ENCODE peak calls at places on chromosome 4, in four cellular contexts. E is WTC11, P is heart right ventricle, A is fibroblast of villous mesenchyme. H is an unnamed sample.

GRCh38 chr4:112327950-112328349 is 30.8 kb downstream of the ALPK1 start:
- DNase-seq in E (no peak), P (no peak), A (peak; percentile 71), H (no peak)

GRCh38 chr4:1196421-1197183 is 24.2 kb upstream of the SPON2 start:
- DNase-seq in E (no peak), P (no peak), A (no peak), H (no peak)

GRCh38 chr4:122091836-122092235 is 60.3 kb upstream of the BLTP1 start:
- DNase-seq in E (no peak), P (no peak), A (no peak), H (no peak)

GRCh38 chr4:133186210-133186609 is 37.1 kb downstream of the PCDH10 start:
- DNase-seq in E (no peak), P (no peak), A (no peak), H (no peak)

GRCh38 chr4:120266602-120267001 is 200.0 kb upstream of the MAD2L1 start:
- DNase-seq in E (no peak), P (no peak), A (no peak), H (no peak)

GRCh38 chr4:89110541-89110985 is 770 bp upstream of the TIGD2 start:
- DNase-seq in E (peak; percentile 39), P (no peak), A (no peak), H (no peak)

GRCh38 chr4:76738081-76738931 is 159.6 kb downstream of the SOWAHB start:
- DNase-seq in E (no peak), P (peak; percentile 31), A (peak; percentile 93), H (peak; percentile 59)

GRCh38 chr4:16914208-16914607 is 15.8 kb upstream of the LDB2 start:
- DNase-seq in E (peak; percentile 45), P (no peak), A (no peak), H (no peak)

GRCh38 chr4:87077834-87078585 is 142.4 kb downstream of the KLHL8 start:
- DNase-seq in E (no peak), P (no peak), A (no peak), H (no peak)

GRCh38 chr4:78121338-78121904 is 64.3 kb downstream of the FRAS1 start:
- DNase-seq in E (no peak), P (peak; percentile 48), A (no peak), H (peak; percentile 77)

GRCh38 chr4:112282860-112283667 is 2.6 kb downstream of the TIFA start:
- DNase-seq in E (no peak), P (no peak), A (no peak), H (no peak)

GRCh38 chr4:87575983-87576382 is 32.3 kb upstream of the DSPP start:
- DNase-seq in E (no peak), P (no peak), A (no peak), H (no peak)

GRCh38 chr4:63020661-63021060 is 1388.6 kb downstream of the TECRL start:
- DNase-seq in E (no peak), P (no peak), A (no peak), H (no peak)

GRCh38 chr4:63017300-63017699 is 1392.0 kb downstream of the TECRL start:
- DNase-seq in E (no peak), P (no peak), A (no peak), H (no peak)
- TF ChIP-seq CTCF in E (no peak), P (no peak), A (no peak), H (no peak)

GRCh38 chr4:151489462-151490203 is 80.7 kb downstream of the FHIP1A start:
- DNase-seq in E (peak; percentile 72), P (no peak), A (no peak), H (no peak)
- TF ChIP-seq CTCF in E (no peak), P (no peak), A (no peak), H (no peak)

DNA sequence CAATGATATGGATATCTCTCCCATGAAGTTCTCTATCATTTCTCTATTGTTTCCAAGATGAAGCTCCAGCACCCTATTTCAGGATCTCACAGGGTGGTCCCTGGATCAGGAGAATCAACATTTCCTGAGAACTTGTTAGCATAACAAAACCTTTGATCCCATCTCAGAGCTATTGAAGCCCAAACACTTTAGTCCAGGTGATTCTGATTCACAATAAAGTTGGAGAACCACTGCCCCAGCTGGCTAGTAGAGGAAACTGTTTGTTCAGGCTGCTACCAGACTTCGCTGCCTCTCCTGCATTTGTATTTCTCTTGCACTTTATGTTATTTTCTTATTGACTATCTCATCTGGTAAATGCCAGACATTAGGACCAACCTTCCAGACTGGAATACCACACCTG is 65.4 kb downstream of the CEP44 start:
- DNase-seq in E (no peak), P (no peak), A (no peak), H (no peak)
- TF ChIP-seq CTCF in E (no peak), P (no peak), A (no peak), H (no peak)

DNA sequence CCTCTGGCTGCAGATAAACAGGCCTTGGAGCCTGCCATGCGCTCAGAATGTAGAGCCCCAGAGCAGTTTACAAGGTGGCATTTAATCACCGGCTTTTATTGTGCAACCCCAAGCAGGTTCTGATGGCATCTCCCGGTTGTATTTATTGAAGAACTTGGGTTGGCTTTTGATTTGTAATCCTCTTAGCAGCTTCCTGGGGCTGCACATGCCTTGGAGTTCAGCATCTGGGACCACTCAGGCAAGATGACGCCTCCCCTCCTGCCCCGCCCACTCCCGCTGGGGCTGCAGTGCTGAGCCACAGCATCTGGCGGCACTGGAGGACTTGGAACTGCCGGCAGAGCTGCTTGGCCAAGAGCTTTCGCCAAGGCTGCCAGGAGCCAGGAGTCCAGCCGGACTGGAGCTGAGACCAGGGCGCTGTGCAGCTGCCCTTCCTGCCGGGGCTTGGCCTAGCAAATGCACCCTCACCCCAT is 5.3 kb downstream of the HTRA3 start:
- DNase-seq in E (no peak), P (peak; percentile 87), A (peak; percentile 98), H (peak; percentile 86)
- TF ChIP-seq CTCF in E (no peak), P (no peak), A (peak; percentile 57), H (peak; percentile 59)

GRCh38 chr4:52665592-52665991 is 6.5 kb upstream of the USP46 start:
- DNase-seq in E (no peak), P (no peak), A (peak; percentile 28), H (no peak)
- TF ChIP-seq CTCF in E (no peak), P (no peak), A (peak; percentile 40), H (peak; percentile 22)

DNA sequence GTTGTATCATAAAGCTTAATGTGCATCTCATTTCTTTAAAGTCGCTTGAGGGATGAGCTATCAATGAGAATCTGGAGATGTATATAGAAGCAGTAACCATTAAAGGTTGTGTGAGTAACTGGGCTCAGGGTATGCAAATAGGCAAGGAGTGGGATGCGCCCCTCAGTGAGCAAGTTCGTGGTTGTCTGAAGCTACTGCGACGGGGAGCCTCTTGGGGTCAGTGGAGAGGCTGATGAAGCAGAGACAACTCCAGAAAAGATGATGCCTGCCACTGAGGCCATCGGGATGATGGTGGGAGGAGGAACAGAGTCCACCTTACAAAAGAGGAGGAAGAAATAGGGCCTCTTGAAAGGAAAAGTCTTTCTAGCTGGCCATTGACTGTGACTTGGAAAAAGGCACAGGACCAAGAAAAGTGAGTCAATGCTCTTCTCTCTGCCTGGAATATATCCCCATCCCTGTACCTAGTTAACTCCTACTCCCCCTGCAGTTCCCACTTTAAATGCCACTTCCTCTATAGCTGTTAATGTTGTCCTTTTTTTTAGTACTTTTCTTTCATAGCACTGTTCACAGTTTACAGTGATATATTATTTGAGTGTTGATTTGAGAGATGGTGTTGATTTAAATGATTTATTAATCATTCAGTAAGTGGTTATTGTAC is 51.4 kb upstream of the LSM6 start:
- DNase-seq in E (peak; percentile 54), P (no peak), A (no peak), H (no peak)
- TF ChIP-seq CTCF in E (no peak), P (no peak), A (no peak), H (no peak)

DNA sequence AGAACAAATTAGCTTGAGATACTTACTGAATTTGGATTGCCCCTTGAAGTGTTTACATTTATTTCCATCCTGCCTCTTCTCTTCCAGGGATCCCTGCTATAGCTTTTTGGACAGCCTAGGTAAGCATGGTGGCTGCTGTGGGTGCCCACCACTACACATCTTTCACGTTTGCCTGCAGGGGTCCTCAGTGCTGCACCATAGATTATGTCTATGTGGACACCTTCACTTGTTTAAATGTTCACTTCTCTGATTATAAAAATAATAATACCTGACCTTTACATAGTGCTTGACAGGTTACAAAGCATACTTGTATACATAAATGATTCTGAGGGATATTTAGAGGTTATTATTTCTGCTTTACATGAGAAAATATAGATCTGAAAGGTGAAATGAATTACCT is 67.9 kb upstream of the SLC4A4 start:
- DNase-seq in E (peak; percentile 57), P (no peak), A (peak; percentile 37), H (no peak)
- TF ChIP-seq CTCF in E (no peak), P (no peak), A (peak; percentile 50), H (peak; percentile 35)

GRCh38 chr4:20490734-20491133 is 209.5 kb upstream of the PACRGL start:
- DNase-seq in E (no peak), P (no peak), A (no peak), H (no peak)
- TF ChIP-seq CTCF in E (no peak), P (no peak), A (no peak), H (no peak)

GRCh38 chr4:107800058-107800457 is 24.7 kb upstream of the SGMS2 start:
- DNase-seq in E (no peak), P (no peak), A (no peak), H (no peak)

GRCh38 chr4:107800686-107801085 is 24.0 kb upstream of the SGMS2 start:
- DNase-seq in E (no peak), P (no peak), A (no peak), H (no peak)

GRCh38 chr4:107806196-107806595 is 18.5 kb upstream of the SGMS2 start:
- DNase-seq in E (no peak), P (no peak), A (peak; percentile 24), H (no peak)

GRCh38 chr4:107799634-107800033 is 25.1 kb upstream of the SGMS2 start:
- DNase-seq in E (no peak), P (no peak), A (no peak), H (no peak)

DNA sequence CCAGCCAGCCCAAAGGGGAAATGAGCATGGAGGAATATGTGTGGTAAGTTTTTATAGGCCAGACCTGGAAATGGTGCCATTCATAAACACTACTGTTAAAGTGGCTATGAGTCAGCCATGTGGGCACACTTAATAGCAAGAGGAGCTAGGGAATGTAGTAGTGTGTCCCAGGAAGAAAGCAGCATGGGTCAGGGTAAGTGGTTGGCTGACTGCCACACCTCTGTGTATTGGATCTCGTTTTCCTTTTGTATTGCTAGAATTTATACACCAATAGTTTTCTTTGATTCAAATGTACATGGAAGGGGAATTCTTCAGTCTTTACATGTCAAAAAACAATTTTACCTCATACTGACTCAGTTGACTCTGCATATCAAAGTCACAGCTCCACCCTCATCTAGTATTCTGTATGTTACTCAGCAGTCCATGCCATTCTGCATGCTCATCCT is 22.9 kb upstream of the SGMS2 start:
- DNase-seq in E (no peak), P (no peak), A (peak; percentile 54), H (no peak)
- TF ChIP-seq CTCF in E (no peak), P (no peak), A (no peak), H (no peak)

H was measured in heart left ventricle.